ENCODE peak calls at places on chromosomes 11 and 22, in ten cellular contexts. R, B, W, Z, G, P, N, F, O and L are unnamed samples.

GRCh38 chr11:85459304-85459703 is 167.8 kb downstream of the DLG2 start:
- DNase-seq in R (no peak), B (no peak), W (no peak), Z (no peak), G (no peak), P (no peak), N (no peak), F (no peak), O (no peak), L (no peak)

GRCh38 chr11:134575504-134576230 is 163.6 kb upstream of the B3GAT1 start:
- DNase-seq in R (no peak), B (no peak), W (no peak), Z (no peak), G (no peak), P (no peak), N (no peak), F (no peak), O (no peak), L (no peak)

GRCh38 chr22:33666661-33667619 is 253.3 kb downstream of the LARGE1 start:
- DNase-seq in R (no peak), B (no peak), W (no peak), Z (no peak), G (no peak), P (no peak), N (no peak), F (no peak), O (peak; percentile 2), L (no peak)

GRCh38 chr11:119907122-119907933 is 178.3 kb upstream of the NECTIN1 start:
- DNase-seq in R (no peak), B (no peak), W (no peak), Z (no peak), G (no peak), P (no peak), N (no peak), F (no peak), O (no peak), L (no peak)

GRCh38 chr11:14499178-14499559 is 442 bp downstream of the COPB1 start:
- DNase-seq in R (peak; percentile 30), B (peak; percentile 30), W (peak; percentile 8), Z (peak; percentile 58), G (peak; percentile 27), P (peak; percentile 21), N (no peak), F (peak; percentile 30), O (peak; percentile 52), L (no peak)

GRCh38 chr11:19367051-19367709 is 126.4 kb upstream of the E2F8 start:
- DNase-seq in R (peak; percentile 18), B (no peak), W (no peak), Z (peak; percentile 90), G (no peak), P (no peak), N (no peak), F (no peak), O (no peak), L (no peak)

GRCh38 chr22:23116506-23117263 is 25.1 kb downstream of the RSPH14 start:
- DNase-seq in R (no peak), B (no peak), W (no peak), Z (no peak), G (no peak), P (no peak), N (no peak), F (no peak), O (no peak), L (no peak)

GRCh38 chr22:46421272-46421671 is 85.8 kb downstream of the TRMU start:
- DNase-seq in R (no peak), B (no peak), W (no peak), Z (no peak), G (no peak), P (peak; percentile 5), N (peak; percentile 16), F (no peak), O (peak; percentile 29), L (no peak)

GRCh38 chr11:47264119-47264915 is 5.6 kb upstream of the MADD start:
- DNase-seq in R (no peak), B (no peak), W (no peak), Z (no peak), G (no peak), P (no peak), N (no peak), F (no peak), O (no peak), L (no peak)

GRCh38 chr11:85628771-85629341 is 463 bp downstream of the TMEM126B start:
- DNase-seq in R (no peak), B (no peak), W (no peak), Z (peak; percentile 56), G (no peak), P (no peak), N (no peak), F (no peak), O (no peak), L (no peak)

GRCh38 chr22:23245045-23245798 is 64.9 kb downstream of the BCR start:
- DNase-seq in R (no peak), B (no peak), W (peak; percentile 54), Z (peak; percentile 67), G (peak; percentile 70), P (no peak), N (no peak), F (no peak), O (no peak), L (no peak)

GRCh38 chr22:28424427-28425080 is 255.1 kb downstream of the TTC28 start:
- DNase-seq in R (no peak), B (no peak), W (no peak), Z (peak; percentile 42), G (no peak), P (no peak), N (no peak), F (peak; percentile 55), O (no peak), L (no peak)

GRCh38 chr11:72924568-72925190 is 110.5 kb downstream of the ATG16L2 start:
- DNase-seq in R (no peak), B (no peak), W (peak; percentile 21), Z (peak; percentile 68), G (no peak), P (no peak), N (peak; percentile 39), F (peak; percentile 74), O (peak; percentile 65), L (no peak)

GRCh38 chr11:93169950-93170561 is 27.7 kb downstream of the SLC36A4 start:
- DNase-seq in R (no peak), B (no peak), W (peak; percentile 18), Z (peak; percentile 55), G (no peak), P (no peak), N (no peak), F (peak; percentile 43), O (peak; percentile 34), L (no peak)

GRCh38 chr11:11178671-11179070 is 174.4 kb downstream of the CSNK2A3 start:
- DNase-seq in R (no peak), B (no peak), W (peak; percentile 18), Z (peak; percentile 46), G (no peak), P (no peak), N (no peak), F (no peak), O (no peak), L (no peak)

GRCh38 chr11:94880216-94880615 is 93.1 kb downstream of the CWC15 start:
- DNase-seq in R (no peak), B (no peak), W (peak; percentile 91), Z (peak; percentile 42), G (no peak), P (no peak), N (no peak), F (no peak), O (no peak), L (no peak)

GRCh38 chr11:69166186-69167115 is 10.7 kb downstream of the SMIM38 start:
- DNase-seq in R (no peak), B (peak; percentile 64), W (peak; percentile 83), Z (peak; percentile 90), G (peak; percentile 60), P (no peak), N (no peak), F (peak; percentile 78), O (peak; percentile 38), L (no peak)

GRCh38 chr11:15920856-15921629 is 435.3 kb downstream of the SOX6 start:
- DNase-seq in R (no peak), B (no peak), W (peak; percentile 65), Z (no peak), G (no peak), P (no peak), N (no peak), F (peak; percentile 70), O (no peak), L (no peak)

DNA sequence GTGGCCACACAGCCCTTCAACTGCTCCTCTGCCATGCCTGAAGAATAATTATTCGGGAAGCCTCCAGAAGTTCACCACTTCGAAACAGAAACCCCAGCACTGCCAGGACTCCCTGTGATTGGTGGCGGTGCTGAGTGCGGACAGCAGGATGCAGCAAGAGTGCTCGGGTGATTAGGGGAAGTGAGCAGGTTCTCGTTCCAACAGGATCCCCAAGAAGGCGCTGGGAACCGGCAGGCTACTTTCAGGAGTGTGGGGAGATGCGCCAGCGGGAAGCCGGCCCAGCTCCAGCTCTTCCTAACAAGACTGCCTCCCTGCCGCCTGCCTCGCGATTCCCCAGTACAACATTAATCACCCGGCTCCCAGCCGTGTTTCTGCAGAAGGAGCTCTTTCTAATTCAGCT is 630.2 kb downstream of the BRD1 start:
- DNase-seq in R (no peak), B (peak; percentile 19), W (no peak), Z (no peak), G (no peak), P (no peak), N (no peak), F (no peak), O (no peak), L (no peak)
- H3K9me3 ChIP-seq in R (no peaks in the 10 kb centered on the region), B (no peaks in the 10 kb centered on the region), W (peaks cover 38% of the 10 kb centered on the region), Z (no peaks in the 10 kb centered on the region), G (no peaks in the 10 kb centered on the region), P (no peaks in the 10 kb centered on the region), N (no peaks in the 10 kb centered on the region), F (no peaks in the 10 kb centered on the region), O (no peaks in the 10 kb centered on the region), L (no peaks in the 10 kb centered on the region)

GRCh38 chr11:60841797-60842687 is at the start of gene CCDC86:
- DNase-seq in R (peak; percentile 97), B (peak; percentile 98), W (peak; percentile 94), Z (peak; percentile 95), G (peak; percentile 98), P (peak; percentile 96), N (peak; percentile 98), F (peak; percentile 98), O (peak; percentile 96), L (peak; percentile 100)
- H3K9me3 ChIP-seq in R (no peaks in the 10 kb centered on the region), B (no peaks in the 10 kb centered on the region), W (no peaks in the 10 kb centered on the region), Z (no peaks in the 10 kb centered on the region), G (no peaks in the 10 kb centered on the region), P (no peaks in the 10 kb centered on the region), N (no peaks in the 10 kb centered on the region), F (no peaks in the 10 kb centered on the region), O (no peaks in the 10 kb centered on the region), L (no peaks in the 10 kb centered on the region)

DNA sequence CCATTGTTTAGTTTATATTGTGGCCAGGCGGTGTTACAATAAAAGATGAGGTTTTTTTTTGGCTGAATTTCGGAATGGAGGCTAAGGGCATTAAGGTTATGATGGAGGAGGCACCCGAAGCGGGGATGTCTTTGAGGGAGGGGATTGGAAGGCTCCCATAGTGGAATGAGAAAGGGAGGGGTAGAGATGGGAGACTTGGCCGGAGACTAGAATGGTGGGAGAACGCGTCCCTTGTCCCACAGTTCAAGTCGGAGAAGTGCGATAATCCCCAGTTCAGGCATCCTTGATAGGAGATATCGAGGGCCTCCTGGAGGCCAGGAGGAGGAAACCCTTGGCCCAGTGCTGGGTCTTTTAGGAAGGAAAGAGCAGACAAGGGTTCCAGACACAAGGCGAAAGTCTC is 21.6 kb downstream of the ZNF195 start:
- DNase-seq in R (no peak), B (no peak), W (no peak), Z (no peak), G (no peak), P (no peak), N (no peak), F (no peak), O (no peak), L (no peak)
- H3K9me3 ChIP-seq in R (no peaks in the 10 kb centered on the region), B (peaks cover 25% of the 10 kb centered on the region), W (peaks cover 67% of the 10 kb centered on the region), Z (peaks cover 24% of the 10 kb centered on the region), G (peaks cover 8% of the 10 kb centered on the region), P (peaks cover 72% of the 10 kb centered on the region), N (peaks cover 63% of the 10 kb centered on the region), F (peaks cover 7% of the 10 kb centered on the region), O (peaks cover 72% of the 10 kb centered on the region), L (peaks cover 52% of the 10 kb centered on the region)

GRCh38 chr11:70682056-70682455 is 283.7 kb downstream of the CTTN start:
- DNase-seq in R (no peak), B (no peak), W (no peak), Z (no peak), G (no peak), P (no peak), N (no peak), F (no peak), O (no peak), L (no peak)
- H3K9me3 ChIP-seq in R (no peaks in the 10 kb centered on the region), B (no peaks in the 10 kb centered on the region), W (no peaks in the 10 kb centered on the region), Z (no peaks in the 10 kb centered on the region), G (no peaks in the 10 kb centered on the region), P (no peaks in the 10 kb centered on the region), N (no peaks in the 10 kb centered on the region), F (no peaks in the 10 kb centered on the region), O (no peaks in the 10 kb centered on the region), L (no peaks in the 10 kb centered on the region)